ENCODE peak calls at places on chromosomes 16 and 17, in ten cellular contexts. I is Peyer's patch, J is neural progenitor cell, F is AG04450, T is endodermal cell, Z is fibroblast of lung, D is transverse colon, S is OCI-LY7, H is MM.1S, M is body of pancreas. X is an unnamed sample.

GRCh38 chr16:85275533-85276249 is 163.4 kb upstream of the CIBAR2 start:
- DNase-seq in I (peak), J (peak), F (no peak), T (peak), Z (peak), D (peak), S (peak), H (peak), M (peak), X (peak)

GRCh38 chr17:35089846-35090193 is 26.3 kb upstream of the RFFL start:
- DNase-seq in I (no peak), J (peak), F (no peak), T (peak), Z (peak), D (peak), S (no peak), H (no peak), M (no peak), X (no peak)

GRCh38 chr17:146546-146945 is 9.2 kb downstream of the SCGB1C2 start:
- DNase-seq in I (peak), J (no peak), F (no peak), T (no peak), Z (no peak), D (no peak), S (no peak), H (no peak), M (peak), X (no peak)

GRCh38 chr16:8655184-8655717 is 19.2 kb upstream of the ABAT start:
- DNase-seq in I (no peak), J (peak), F (no peak), T (peak), Z (peak), D (peak), S (peak), H (peak), M (peak), X (peak)

GRCh38 chr16:8852534-8852933 is 16.3 kb downstream of the CARHSP1 start:
- DNase-seq in I (peak), J (no peak), F (no peak), T (no peak), Z (no peak), D (no peak), S (no peak), H (no peak), M (no peak), X (no peak)

GRCh38 chr17:17990282-17990681 is 17.6 kb downstream of the DRC3 start:
- DNase-seq in I (no peak), J (no peak), F (no peak), T (peak), Z (peak), D (no peak), S (no peak), H (no peak), M (no peak), X (no peak)

GRCh38 chr16:89686520-89687091 is at the start of gene CDK10:
- DNase-seq in I (peak), J (peak), F (peak), T (peak), Z (peak), D (peak), S (peak), H (peak), M (peak), X (peak)

GRCh38 chr16:5467552-5467951 is 370.0 kb upstream of the EEF2KMT start:
- DNase-seq in I (no peak), J (no peak), F (no peak), T (no peak), Z (no peak), D (no peak), S (no peak), H (no peak), M (no peak), X (no peak)

GRCh38 chr16:17199135-17199534 is 271.6 kb downstream of the XYLT1 start:
- DNase-seq in I (no peak), J (no peak), F (no peak), T (no peak), Z (no peak), D (no peak), S (no peak), H (no peak), M (no peak), X (no peak)

GRCh38 chr16:84633622-84634021 is 14.7 kb upstream of the KLHL36 start:
- DNase-seq in I (no peak), J (no peak), F (no peak), T (no peak), Z (no peak), D (no peak), S (no peak), H (no peak), M (peak), X (no peak)

GRCh38 chr16:86768999-86769398 is 190.7 kb downstream of the FOXL1 start:
- DNase-seq in I (peak), J (no peak), F (no peak), T (no peak), Z (peak), D (no peak), S (no peak), H (no peak), M (peak), X (no peak)

GRCh38 chr16:86587487-86587886 is 9.1 kb downstream of the FOXL1 start:
- DNase-seq in I (no peak), J (no peak), F (no peak), T (no peak), Z (no peak), D (no peak), S (no peak), H (no peak), M (no peak), X (no peak)

GRCh38 chr17:78862073-78863023 is 21.7 kb upstream of the USP36 start:
- DNase-seq in I (no peak), J (no peak), F (peak), T (peak), Z (peak), D (peak), S (no peak), H (no peak), M (peak), X (no peak)

GRCh38 chr17:2081564-2081963 is 26.7 kb downstream of the HIC1 start:
- DNase-seq in I (no peak), J (no peak), F (no peak), T (no peak), Z (peak), D (no peak), S (no peak), H (no peak), M (no peak), X (no peak)

GRCh38 chr17:17042851-17043667 is 802 bp downstream of the MPRIP start:
- DNase-seq in I (peak), J (peak), F (no peak), T (peak), Z (peak), D (no peak), S (peak), H (peak), M (no peak), X (no peak)

GRCh38 chr16:68363847-68364600 is 53.2 kb downstream of the PRMT7 start:
- DNase-seq in I (no peak), J (no peak), F (no peak), T (peak), Z (no peak), D (no peak), S (no peak), H (no peak), M (no peak), X (no peak)

GRCh38 chr16:85798283-85798776 is 1.0 kb downstream of the EMC8 start:
- DNase-seq in I (no peak), J (peak), F (no peak), T (peak), Z (no peak), D (no peak), S (no peak), H (no peak), M (no peak), X (no peak)

GRCh38 chr17:81821603-81822311 is 11.3 kb downstream of the MCRIP1 start:
- DNase-seq in I (peak), J (no peak), F (no peak), T (peak), Z (peak), D (peak), S (no peak), H (no peak), M (peak), X (peak)

GRCh38 chr17:253091-253846 is 71.8 kb upstream of the DOC2B start:
- DNase-seq in I (no peak), J (no peak), F (no peak), T (no peak), Z (no peak), D (peak), S (no peak), H (no peak), M (peak), X (no peak)

GRCh38 chr16:66961065-66961744 is at the start of gene CES3:
- DNase-seq in I (peak), J (peak), F (peak), T (peak), Z (peak), D (peak), S (peak), H (peak), M (peak), X (peak)

GRCh38 chr16:10667239-10667638 is 27.5 kb downstream of the TEKT5 start:
- DNase-seq in I (no peak), J (no peak), F (no peak), T (no peak), Z (no peak), D (no peak), S (no peak), H (no peak), M (no peak), X (no peak)

GRCh38 chr16:17944345-17944744 is 392.2 kb downstream of the NPIPA8 start:
- DNase-seq in I (no peak), J (no peak), F (no peak), T (peak), Z (no peak), D (no peak), S (no peak), H (no peak), M (no peak), X (no peak)

GRCh38 chr17:67566656-67567055 is 151.1 kb upstream of the NOL11 start:
- DNase-seq in I (no peak), J (no peak), F (no peak), T (peak), Z (no peak), D (no peak), S (no peak), H (no peak), M (no peak), X (no peak)

GRCh38 chr17:17043668-17044226 is 1.5 kb downstream of the MPRIP start:
- DNase-seq in I (peak), J (peak), F (no peak), T (peak), Z (no peak), D (no peak), S (no peak), H (peak), M (no peak), X (no peak)

GRCh38 chr16:85755929-85756768 is 5.3 kb upstream of the C16orf74 start:
- DNase-seq in I (no peak), J (no peak), F (no peak), T (peak), Z (peak), D (peak), S (peak), H (no peak), M (no peak), X (no peak)

GRCh38 chr17:27458524-27458908 is 2.3 kb downstream of the KSR1 start:
- DNase-seq in I (no peak), J (no peak), F (no peak), T (peak), Z (no peak), D (no peak), S (no peak), H (no peak), M (no peak), X (no peak)
- H3K27ac ChIP-seq in I (no peak), J (no peak), F (no peak), T (peak), Z (no peak), D (no peak), S (no peak), H (no peak), M (peak), X (peak)

GRCh38 chr16:81809567-81809966 is 30.5 kb downstream of the PLCG2 start:
- DNase-seq in I (no peak), J (no peak), F (no peak), T (no peak), Z (no peak), D (no peak), S (no peak), H (peak), M (no peak), X (no peak)
- H3K4me3 ChIP-seq in I (no peak), J (no peak), F (no peak), T (no peak), Z (no peak), D (no peak), S (peak), H (peak), M (no peak), X (no peak)

GRCh38 chr17:40062347-40063033 is at the start of gene THRA:
- DNase-seq in I (peak), J (peak), F (no peak), T (peak), Z (no peak), D (peak), S (peak), H (peak), M (peak), X (peak)
- TF ChIP-seq CTCF in I (no peak), J (no peak), F (peak), T (no peak), Z (no peak), D (peak), S (peak), H (no peak), M (peak), X (peak)

GRCh38 chr16:87819983-87820382 is 49.3 kb downstream of the SLC7A5 start:
- DNase-seq in I (no peak), J (no peak), F (no peak), T (no peak), Z (no peak), D (no peak), S (no peak), H (no peak), M (no peak), X (no peak)
- H3K27ac ChIP-seq in I (no peak), J (no peak), F (no peak), T (peak), Z (no peak), D (no peak), S (no peak), H (no peak), M (no peak), X (no peak)

X was measured in WERI-Rb-1.